ENCODE peak calls at places on chromosome 19, in six cellular contexts. D is trophoblast cell, F is IMR-90, Z is neuronal stem cell, M is mesendoderm, B is H1. P is an unnamed sample.

GRCh38 chr19:46082728-46083050 is 41.8 kb downstream of the IGFL3 start:
- DNase-seq in D (peak), F (no peak), Z (no peak), M (no peak), B (no peak), P (no peak)

GRCh38 chr19:28399187-28399586 is 813.8 kb downstream of the UQCRFS1 start:
- DNase-seq in D (no peak), F (no peak), Z (no peak), M (no peak), B (no peak), P (no peak)

GRCh38 chr19:36577271-36577996 is 4.3 kb upstream of the ZNF529 start:
- DNase-seq in D (peak), F (no peak), Z (no peak), M (peak), B (no peak), P (no peak)

GRCh38 chr19:16957151-16957662 is 68.4 kb downstream of the F2RL3 start:
- DNase-seq in D (no peak), F (no peak), Z (no peak), M (no peak), B (no peak), P (no peak)

GRCh38 chr19:33186431-33186830 is 7.7 kb upstream of the LRP3 start:
- DNase-seq in D (no peak), F (no peak), Z (no peak), M (no peak), B (no peak), P (no peak)

GRCh38 chr19:45955905-45956608 is 17.6 kb downstream of the NOVA2 start:
- DNase-seq in D (no peak), F (peak), Z (no peak), M (peak), B (no peak), P (no peak)

GRCh38 chr19:37991841-37992248 is 84.8 kb downstream of the SIPA1L3 start:
- DNase-seq in D (peak), F (no peak), Z (no peak), M (peak), B (no peak), P (no peak)

GRCh38 chr19:55486971-55487883 is 1.0 kb upstream of the SSC5D start:
- DNase-seq in D (peak), F (peak), Z (no peak), M (peak), B (no peak), P (peak)

GRCh38 chr19:40335855-40336700 is 12.1 kb downstream of the C19orf47 start:
- DNase-seq in D (no peak), F (no peak), Z (no peak), M (no peak), B (no peak), P (peak)

GRCh38 chr19:40420766-40421467 is 4.9 kb downstream of the SERTAD1 start:
- DNase-seq in D (peak), F (peak), Z (peak), M (peak), B (no peak), P (peak)

GRCh38 chr19:50199254-50199545 is 4.2 kb upstream of the MYH14 start:
- DNase-seq in D (no peak), F (no peak), Z (no peak), M (no peak), B (no peak), P (no peak)

GRCh38 chr19:38596057-38596981 is 21.4 kb downstream of the MAP4K1 start:
- DNase-seq in D (peak), F (no peak), Z (peak), M (peak), B (peak), P (peak)

GRCh38 chr19:28103916-28104315 is 1109.0 kb downstream of the UQCRFS1 start:
- DNase-seq in D (no peak), F (no peak), Z (peak), M (peak), B (no peak), P (no peak)

GRCh38 chr19:16588089-16588823 is 16.0 kb upstream of the SLC35E1 start:
- DNase-seq in D (peak), F (peak), Z (no peak), M (no peak), B (no peak), P (no peak)

GRCh38 chr19:58519087-58519354 is 589 bp downstream of the ZBTB45 start:
- DNase-seq in D (peak), F (peak), Z (peak), M (peak), B (no peak), P (peak)

GRCh38 chr19:679418-680286 is 3.5 kb downstream of the FSTL3 start:
- DNase-seq in D (peak), F (peak), Z (no peak), M (peak), B (no peak), P (peak)

GRCh38 chr19:869245-870177 is 10.0 kb downstream of the CFD start:
- DNase-seq in D (peak), F (peak), Z (no peak), M (peak), B (no peak), P (peak)

GRCh38 chr19:27709496-27709895 is 1503.5 kb downstream of the UQCRFS1 start:
- DNase-seq in D (no peak), F (no peak), Z (no peak), M (no peak), B (no peak), P (no peak)

GRCh38 chr19:33477781-33478180 is 43.8 kb downstream of the PEPD start:
- DNase-seq in D (no peak), F (peak), Z (no peak), M (no peak), B (no peak), P (no peak)

GRCh38 chr19:10271543-10272086 is 695 bp downstream of the ICAM1 start:
- DNase-seq in D (peak), F (peak), Z (no peak), M (no peak), B (no peak), P (peak)

GRCh38 chr19:48969276-48970138 is 4.4 kb downstream of the FTL start:
- DNase-seq in D (no peak), F (no peak), Z (no peak), M (peak), B (no peak), P (peak)

GRCh38 chr19:35905178-35905727 is 2.8 kb downstream of the TYROBP start:
- DNase-seq in D (no peak), F (peak), Z (no peak), M (no peak), B (no peak), P (peak)

GRCh38 chr19:33872445-33873320 is 76.0 kb downstream of the KCTD15 start:
- DNase-seq in D (peak), F (no peak), Z (no peak), M (no peak), B (no peak), P (no peak)

GRCh38 chr19:40461669-40462221 is 3.8 kb downstream of the BLVRB start:
- DNase-seq in D (peak), F (no peak), Z (no peak), M (no peak), B (no peak), P (no peak)

GRCh38 chr19:32256341-32256975 is 89.0 kb upstream of the ZNF507 start:
- DNase-seq in D (no peak), F (no peak), Z (no peak), M (no peak), B (no peak), P (no peak)

GRCh38 chr19:45711851-45712698 is 18.6 kb downstream of the FBXO46 start:
- DNase-seq in D (no peak), F (no peak), Z (no peak), M (no peak), B (no peak), P (no peak)

GRCh38 chr19:48475369-48476068 is 6.3 kb downstream of the CYTH2 start:
- DNase-seq in D (no peak), F (no peak), Z (no peak), M (no peak), B (no peak), P (no peak)

GRCh38 chr19:5170329-5170745 is 170.3 kb downstream of the PTPRS start:
- DNase-seq in D (peak), F (no peak), Z (no peak), M (peak), B (no peak), P (no peak)

GRCh38 chr19:55940306-55940705 is 7.3 kb upstream of the NLRP8 start:
- DNase-seq in D (no peak), F (no peak), Z (no peak), M (no peak), B (no peak), P (no peak)

GRCh38 chr19:30070970-30071632 is 129.1 kb downstream of the URI1 start:
- DNase-seq in D (no peak), F (no peak), Z (no peak), M (no peak), B (no peak), P (no peak)

GRCh38 chr19:48445256-48445605 is 552 bp upstream of the GRWD1 start:
- DNase-seq in D (peak), F (peak), Z (no peak), M (peak), B (no peak), P (peak)

GRCh38 chr19:41802770-41803169 is 6.4 kb downstream of the CEACAM3 start:
- DNase-seq in D (no peak), F (no peak), Z (no peak), M (no peak), B (no peak), P (no peak)

GRCh38 chr19:41799444-41800000 is 3.1 kb downstream of the CEACAM3 start:
- DNase-seq in D (no peak), F (no peak), Z (no peak), M (no peak), B (no peak), P (no peak)

GRCh38 chr19:41804327-41804726 is 7.9 kb downstream of the CEACAM3 start:
- DNase-seq in D (no peak), F (no peak), Z (no peak), M (no peak), B (no peak), P (no peak)

GRCh38 chr19:41801682-41802317 is 5.4 kb downstream of the CEACAM3 start:
- DNase-seq in D (peak), F (no peak), Z (no peak), M (no peak), B (no peak), P (no peak)

GRCh38 chr19:41801031-41801430 is 4.6 kb downstream of the CEACAM3 start:
- DNase-seq in D (no peak), F (no peak), Z (no peak), M (no peak), B (no peak), P (no peak)
- H3K18ac ChIP-seq in D (no peak), F (no peak), Z (no peak), M (no peak), B (no peak), P (no peak)

DNA sequence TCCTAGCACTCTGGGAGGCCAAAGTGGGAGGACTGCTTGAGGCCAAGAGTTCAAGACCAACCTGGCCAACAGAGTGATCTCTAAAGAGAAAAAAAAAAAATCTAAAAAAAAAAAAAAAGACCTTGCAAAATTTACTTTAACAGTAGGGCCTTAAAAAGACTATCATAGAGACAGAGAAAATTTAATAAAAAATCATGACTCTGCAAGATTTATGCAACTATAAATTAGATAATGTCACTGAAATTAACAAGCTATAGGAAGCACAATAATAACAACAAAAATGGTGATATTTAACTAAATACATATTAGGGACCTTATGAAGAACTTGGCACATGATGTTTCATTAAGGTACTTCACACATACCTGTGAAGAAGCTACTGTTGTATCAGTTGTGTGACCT is 11.2 kb downstream of the ZNF45 start:
- DNase-seq in D (no peak), F (no peak), Z (no peak), M (no peak), B (no peak), P (no peak)
- H3K4me3 ChIP-seq in D (no peak), F (no peak), Z (no peak), M (no peak), B (no peak), P (no peak)

GRCh38 chr19:13154911-13155471 is 4.8 kb downstream of the IER2 start:
- DNase-seq in D (peak), F (peak), Z (peak), M (peak), B (no peak), P (peak)
- H3K23ac ChIP-seq in D (no peak), F (peak), Z (no peak), M (no peak), B (no peak), P (no peak)

GRCh38 chr19:2391118-2391725 is 31.2 kb downstream of the TMPRSS9 start:
- DNase-seq in D (peak), F (peak), Z (peak), M (peak), B (no peak), P (peak)

GRCh38 chr19:2389594-2389993 is 29.5 kb downstream of the TMPRSS9 start:
- DNase-seq in D (no peak), F (no peak), Z (no peak), M (no peak), B (no peak), P (no peak)

GRCh38 chr19:2385053-2385721 is 25.1 kb downstream of the TMPRSS9 start:
- DNase-seq in D (peak), F (peak), Z (no peak), M (peak), B (peak), P (peak)

GRCh38 chr19:2392366-2392765 is 32.3 kb downstream of the TMPRSS9 start:
- DNase-seq in D (no peak), F (no peak), Z (no peak), M (no peak), B (no peak), P (no peak)

GRCh38 chr19:2387367-2388288 is 27.6 kb downstream of the TMPRSS9 start:
- DNase-seq in D (no peak), F (no peak), Z (no peak), M (no peak), B (no peak), P (no peak)
- H3K18ac ChIP-seq in D (no peak), F (no peak), Z (no peak), M (no peak), B (no peak), P (no peak)

GRCh38 chr19:3406571-3407111 is 40.3 kb downstream of the NFIC start:
- DNase-seq in D (no peak), F (no peak), Z (no peak), M (no peak), B (no peak), P (no peak)

GRCh38 chr19:3404324-3405260 is 38.2 kb downstream of the NFIC start:
- DNase-seq in D (peak), F (peak), Z (no peak), M (no peak), B (no peak), P (peak)

GRCh38 chr19:3403489-3404323 is 37.3 kb downstream of the NFIC start:
- DNase-seq in D (no peak), F (peak), Z (no peak), M (no peak), B (no peak), P (peak)

GRCh38 chr19:3402631-3403443 is 36.5 kb downstream of the NFIC start:
- DNase-seq in D (no peak), F (no peak), Z (no peak), M (no peak), B (no peak), P (no peak)

GRCh38 chr19:3405261-3405653 is 38.9 kb downstream of the NFIC start:
- DNase-seq in D (no peak), F (no peak), Z (no peak), M (no peak), B (no peak), P (no peak)
- H3K4me3 ChIP-seq in D (no peak), F (no peak), Z (no peak), M (no peak), B (no peak), P (peak)

P was measured in mesenchymal stem cell.